ENCODE peak calls at places on chromosomes 5 and 9, in seven cellular contexts. G is endothelial cell of umbilical vein, U is right lobe of liver, Y is suprapubic skin, R is K562, D is lower leg skin, B is uterus. A is an unnamed sample.

GRCh38 chr9:134061688-134062371 is 6.0 kb downstream of the BRD3 start:
- DNase-seq in G (no peak), U (no peak), Y (no peak), R (no peak), D (no peak), B (no peak), A (peak)

GRCh38 chr9:124505901-124506346 is 1.3 kb downstream of the NR5A1 start:
- DNase-seq in G (no peak), U (no peak), Y (no peak), R (no peak), D (no peak), B (no peak), A (no peak)

GRCh38 chr9:91192379-91192775 is 169.3 kb downstream of the AUH start:
- DNase-seq in G (no peak), U (no peak), Y (no peak), R (no peak), D (no peak), B (peak), A (peak)

GRCh38 chr9:89387970-89388867 is 69.9 kb downstream of the SECISBP2 start:
- DNase-seq in G (no peak), U (peak), Y (peak), R (no peak), D (peak), B (peak), A (no peak)

GRCh38 chr9:37840560-37841194 is 40.1 kb downstream of the DCAF10 start:
- DNase-seq in G (peak), U (no peak), Y (no peak), R (no peak), D (no peak), B (no peak), A (no peak)

GRCh38 chr9:72589684-72590555 is 68.5 kb downstream of the TMC1 start:
- DNase-seq in G (peak), U (no peak), Y (no peak), R (no peak), D (no peak), B (no peak), A (no peak)

GRCh38 chr9:33082538-33083326 is 6.3 kb upstream of the SMU1 start:
- DNase-seq in G (peak), U (peak), Y (no peak), R (no peak), D (no peak), B (no peak), A (no peak)

GRCh38 chr9:446074-446699 is 231.5 kb downstream of the DOCK8 start:
- DNase-seq in G (no peak), U (no peak), Y (no peak), R (no peak), D (no peak), B (no peak), A (no peak)

GRCh38 chr5:136474466-136474865 is 109.1 kb upstream of the TRPC7 start:
- DNase-seq in G (no peak), U (no peak), Y (no peak), R (no peak), D (no peak), B (no peak), A (no peak)

GRCh38 chr5:10424124-10424731 is 17.5 kb upstream of the ROPN1L start:
- DNase-seq in G (peak), U (no peak), Y (no peak), R (no peak), D (no peak), B (no peak), A (no peak)

GRCh38 chr9:77291714-77292113 is 114.4 kb downstream of the VPS13A start:
- DNase-seq in G (peak), U (no peak), Y (no peak), R (peak), D (no peak), B (no peak), A (no peak)

GRCh38 chr9:105502276-105502675 is 54.4 kb downstream of the FSD1L start:
- DNase-seq in G (no peak), U (no peak), Y (no peak), R (no peak), D (no peak), B (no peak), A (no peak)

GRCh38 chr9:114491430-114492003 is 13.8 kb downstream of the WHRN start:
- DNase-seq in G (no peak), U (no peak), Y (no peak), R (no peak), D (no peak), B (no peak), A (no peak)

GRCh38 chr5:88682797-88683496 is 200.0 kb downstream of the MEF2C start:
- DNase-seq in G (no peak), U (no peak), Y (no peak), R (no peak), D (no peak), B (no peak), A (no peak)

GRCh38 chr5:168039485-168040005 is 251.9 kb upstream of the WWC1 start:
- DNase-seq in G (no peak), U (no peak), Y (no peak), R (no peak), D (no peak), B (no peak), A (no peak)

GRCh38 chr5:73367650-73368049 is 80.9 kb downstream of the FOXD1 start:
- DNase-seq in G (no peak), U (no peak), Y (no peak), R (no peak), D (no peak), B (no peak), A (no peak)

GRCh38 chr5:55665065-55665464 is 47.1 kb downstream of the SLC38A9 start:
- DNase-seq in G (no peak), U (no peak), Y (no peak), R (no peak), D (no peak), B (no peak), A (no peak)

GRCh38 chr5:111183064-111183463 is 41.1 kb upstream of the CAMK4 start:
- DNase-seq in G (no peak), U (no peak), Y (no peak), R (no peak), D (no peak), B (no peak), A (no peak)

GRCh38 chr9:80085668-80086067 is 513.9 kb downstream of the TLE4 start:
- DNase-seq in G (no peak), U (no peak), Y (no peak), R (no peak), D (no peak), B (no peak), A (no peak)

GRCh38 chr5:96080557-96080956 is 118.9 kb upstream of the ELL2 start:
- DNase-seq in G (peak), U (no peak), Y (no peak), R (no peak), D (no peak), B (no peak), A (no peak)

GRCh38 chr5:132353593-132353992 is 15.9 kb upstream of the SLC22A5 start:
- DNase-seq in G (no peak), U (no peak), Y (no peak), R (no peak), D (no peak), B (no peak), A (no peak)

GRCh38 chr5:55732592-55732991 is 5.3 kb upstream of the DDX4 start:
- DNase-seq in G (no peak), U (no peak), Y (no peak), R (no peak), D (no peak), B (no peak), A (no peak)

GRCh38 chr5:95162231-95162992 is 122.5 kb downstream of the MCTP1 start:
- DNase-seq in G (peak), U (no peak), Y (no peak), R (no peak), D (no peak), B (no peak), A (no peak)

GRCh38 chr9:134556531-134557068 is 85.0 kb upstream of the COL5A1 start:
- DNase-seq in G (no peak), U (peak), Y (peak), R (no peak), D (no peak), B (no peak), A (no peak)

GRCh38 chr5:88063813-88064212 is 204.8 kb downstream of the TMEM161B start:
- DNase-seq in G (no peak), U (no peak), Y (no peak), R (no peak), D (no peak), B (no peak), A (no peak)

GRCh38 chr5:74386571-74387334 is 253.8 kb downstream of the ENC1 start:
- DNase-seq in G (no peak), U (no peak), Y (no peak), R (no peak), D (no peak), B (no peak), A (no peak)

GRCh38 chr5:87872986-87873385 is 395.7 kb downstream of the TMEM161B start:
- DNase-seq in G (no peak), U (no peak), Y (no peak), R (no peak), D (no peak), B (no peak), A (no peak)

GRCh38 chr5:152688561-152689274 is 283.6 kb upstream of the NMUR2 start:
- DNase-seq in G (no peak), U (no peak), Y (no peak), R (no peak), D (no peak), B (peak), A (no peak)

GRCh38 chr9:4009006-4009511 is 290.8 kb downstream of the GLIS3 start:
- DNase-seq in G (no peak), U (no peak), Y (no peak), R (no peak), D (no peak), B (no peak), A (no peak)

GRCh38 chr5:180604271-180604670 is 13.0 kb upstream of the SCGB3A1 start:
- DNase-seq in G (no peak), U (no peak), Y (peak), R (no peak), D (no peak), B (no peak), A (no peak)

GRCh38 chr5:65076251-65076869 is 307.6 kb downstream of the CWC27 start:
- DNase-seq in G (peak), U (no peak), Y (no peak), R (peak), D (peak), B (peak), A (peak)

GRCh38 chr9:135865531-135865930 is 41.8 kb downstream of the CAMSAP1 start:
- DNase-seq in G (no peak), U (no peak), Y (no peak), R (no peak), D (no peak), B (no peak), A (no peak)

GRCh38 chr5:173051746-173052145 is 4.4 kb upstream of the CREBRF start:
- DNase-seq in G (peak), U (no peak), Y (no peak), R (no peak), D (no peak), B (no peak), A (no peak)

GRCh38 chr5:29379619-29380018 is 1813.9 kb upstream of the CDH6 start:
- DNase-seq in G (no peak), U (no peak), Y (no peak), R (no peak), D (no peak), B (no peak), A (no peak)

GRCh38 chr5:641331-641765 is 29.2 kb downstream of the CEP72 start:
- DNase-seq in G (no peak), U (no peak), Y (no peak), R (no peak), D (no peak), B (no peak), A (no peak)

GRCh38 chr5:643811-644271 is 31.7 kb downstream of the CEP72 start:
- DNase-seq in G (no peak), U (no peak), Y (no peak), R (no peak), D (no peak), B (no peak), A (no peak)

GRCh38 chr5:640461-641330 is 28.6 kb downstream of the CEP72 start:
- DNase-seq in G (no peak), U (peak), Y (peak), R (no peak), D (no peak), B (no peak), A (no peak)

GRCh38 chr5:643351-643801 is 31.2 kb downstream of the CEP72 start:
- DNase-seq in G (no peak), U (no peak), Y (no peak), R (no peak), D (no peak), B (no peak), A (no peak)

GRCh38 chr5:642481-642880 is 30.3 kb downstream of the CEP72 start:
- DNase-seq in G (no peak), U (peak), Y (no peak), R (no peak), D (no peak), B (no peak), A (no peak)
- TF ChIP-seq POLR2A in G (no peak), U (no peak), Y (no peak), R (no peak), D (no peak), B (no peak), A (no peak)

DNA sequence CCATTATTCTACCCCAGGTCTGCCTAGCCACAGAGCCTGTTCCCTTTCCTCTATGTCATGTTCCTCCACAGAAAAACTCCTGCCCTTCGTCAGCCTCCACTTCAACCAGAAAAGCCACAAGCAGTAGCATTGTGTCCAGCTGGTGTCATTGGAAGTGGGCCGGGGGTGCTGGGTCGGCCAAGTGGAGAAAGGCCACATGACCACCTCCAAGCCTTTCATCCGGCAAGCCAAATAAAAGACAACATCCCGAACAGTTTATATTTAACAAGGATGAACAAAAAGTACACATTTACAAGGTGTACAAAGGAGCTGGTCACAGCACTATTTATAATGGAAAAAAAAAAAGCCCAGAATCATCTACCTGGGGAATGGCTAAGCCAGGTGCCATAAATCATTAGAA is 16.1 kb upstream of the SPOCK1 start:
- DNase-seq in G (no peak), U (no peak), Y (no peak), R (no peak), D (no peak), B (no peak), A (no peak)
- TF ChIP-seq POLR2A in G (no peak), U (no peak), Y (no peak), R (no peak), D (no peak), B (no peak), A (no peak)

GRCh38 chr5:176549871-176550270 is 729 bp downstream of the CDHR2 start:
- DNase-seq in G (no peak), U (peak), Y (no peak), R (no peak), D (no peak), B (no peak), A (no peak)

GRCh38 chr5:176545737-176546509 is 3.2 kb upstream of the CDHR2 start:
- DNase-seq in G (no peak), U (no peak), Y (no peak), R (no peak), D (no peak), B (no peak), A (no peak)

GRCh38 chr5:176545388-176545736 is 3.8 kb upstream of the CDHR2 start:
- DNase-seq in G (no peak), U (no peak), Y (no peak), R (no peak), D (no peak), B (no peak), A (no peak)

GRCh38 chr5:176548967-176549444 is at the start of gene CDHR2:
- DNase-seq in G (no peak), U (peak), Y (no peak), R (no peak), D (no peak), B (no peak), A (no peak)

GRCh38 chr5:176547811-176548210 is 1.3 kb upstream of the CDHR2 start:
- DNase-seq in G (no peak), U (no peak), Y (no peak), R (no peak), D (no peak), B (no peak), A (no peak)
- TF ChIP-seq POLR2A in G (no peak), U (no peak), Y (no peak), R (no peak), D (no peak), B (no peak), A (no peak)

GRCh38 chr5:43554497-43554896 is 2.4 kb downstream of the PAIP1 start:
- DNase-seq in G (no peak), U (no peak), Y (no peak), R (no peak), D (no peak), B (no peak), A (no peak)

GRCh38 chr5:43553381-43553780 is 3.5 kb downstream of the PAIP1 start:
- DNase-seq in G (no peak), U (no peak), Y (no peak), R (no peak), D (no peak), B (no peak), A (no peak)

GRCh38 chr5:43560128-43560527 is 3.3 kb upstream of the PAIP1 start:
- DNase-seq in G (no peak), U (no peak), Y (no peak), R (no peak), D (no peak), B (no peak), A (no peak)

GRCh38 chr5:43555895-43556606 is 826 bp downstream of the PAIP1 start:
- DNase-seq in G (peak), U (peak), Y (peak), R (peak), D (peak), B (peak), A (peak)

DNA sequence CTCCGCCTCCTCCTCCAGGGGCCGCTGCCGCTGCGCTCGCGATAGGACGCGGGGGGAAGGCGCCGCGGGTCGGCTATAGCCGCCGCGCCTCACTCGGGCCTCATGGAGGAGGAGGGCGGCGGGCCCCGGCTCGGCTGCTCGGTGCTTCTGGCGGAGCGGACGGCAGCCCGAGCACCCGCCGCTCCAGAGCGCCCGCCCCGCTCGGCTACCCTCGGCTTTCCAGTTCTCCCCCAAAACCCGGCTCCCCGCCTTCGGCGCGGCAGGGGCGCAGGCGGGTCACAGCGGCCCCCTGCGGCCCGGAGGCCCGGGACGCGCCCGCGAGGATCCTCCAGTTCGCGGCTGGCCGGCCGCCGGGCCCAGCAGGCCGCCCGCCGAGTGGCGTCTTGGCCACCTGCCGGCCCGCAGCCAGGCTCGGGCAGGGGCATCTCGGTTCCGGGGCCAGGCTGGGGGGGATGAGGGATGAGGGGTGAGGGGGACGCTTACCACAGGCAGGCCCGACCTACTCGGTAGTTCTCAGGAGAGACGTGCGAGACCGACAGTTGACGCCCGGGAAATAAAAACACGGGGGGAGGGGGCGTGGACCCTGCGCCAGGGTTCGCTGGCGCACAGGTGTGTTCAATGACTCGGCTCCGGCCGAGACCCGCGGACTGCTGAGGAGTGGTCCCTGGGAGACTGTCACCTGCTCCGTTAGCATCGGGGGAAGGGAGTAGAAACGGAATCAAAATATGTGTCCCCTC is at the start of gene PAIP1:
- DNase-seq in G (peak), U (peak), Y (peak), R (peak), D (peak), B (peak), A (no peak)
- TF ChIP-seq POLR2A in G (no peak), U (peak), Y (no peak), R (peak), D (no peak), B (peak), A (no peak)

GRCh38 chr5:139684881-139685749 is 37.0 kb downstream of the CXXC5 start:
- DNase-seq in G (no peak), U (peak), Y (no peak), R (no peak), D (no peak), B (no peak), A (no peak)
- TF ChIP-seq POLR2A in G (no peak), U (no peak), Y (no peak), R (peak), D (no peak), B (no peak), A (no peak)

DNA sequence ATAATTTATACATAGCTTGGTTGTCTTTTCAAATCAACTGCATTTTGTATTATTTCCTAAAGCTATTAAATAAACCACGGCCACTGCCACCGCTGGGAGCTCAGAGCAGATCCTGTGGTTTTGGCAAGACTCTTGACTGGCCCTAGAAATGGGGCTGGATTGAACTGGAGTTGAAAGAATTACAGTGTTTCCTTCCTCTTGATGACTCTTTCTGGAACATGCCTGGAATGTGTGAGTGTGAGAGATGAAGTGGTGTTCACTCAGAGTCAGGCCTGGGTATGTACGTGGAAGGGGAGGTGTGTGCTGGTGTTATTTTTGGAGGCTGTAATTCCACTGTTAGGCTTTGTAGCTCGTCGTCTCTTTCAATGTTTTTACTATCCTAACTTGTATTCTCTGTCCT is 45.9 kb downstream of the TEK start:
- DNase-seq in G (peak), U (no peak), Y (no peak), R (no peak), D (no peak), B (no peak), A (no peak)
- TF ChIP-seq POLR2A in G (no peak), U (no peak), Y (no peak), R (no peak), D (no peak), B (no peak), A (no peak)

GRCh38 chr9:108411632-108412031 is 444.2 kb downstream of the ACTL7B start:
- DNase-seq in G (no peak), U (no peak), Y (no peak), R (no peak), D (no peak), B (no peak), A (no peak)

GRCh38 chr9:108412755-108413154 is 443.0 kb downstream of the ACTL7B start:
- DNase-seq in G (no peak), U (no peak), Y (no peak), R (no peak), D (no peak), B (no peak), A (peak)

DNA sequence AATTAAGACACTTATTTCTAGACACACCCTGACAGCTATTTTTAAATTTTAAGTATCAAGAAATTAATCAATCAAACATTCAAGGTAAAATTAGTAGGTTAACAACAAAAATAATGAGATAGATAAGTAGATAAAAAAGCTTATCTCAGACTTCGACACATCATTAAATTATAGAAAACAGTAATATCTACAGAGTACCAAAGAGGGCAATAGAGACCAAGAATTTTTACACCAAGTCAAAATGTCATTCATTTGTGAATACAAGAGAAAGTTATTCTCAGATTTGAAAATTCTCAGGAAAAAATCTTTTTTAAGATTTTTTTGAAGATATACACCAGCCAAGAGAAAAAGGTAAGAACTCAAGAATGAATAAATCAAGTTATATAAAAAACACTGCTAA is 445.6 kb downstream of the ACTL7B start:
- DNase-seq in G (no peak), U (no peak), Y (no peak), R (no peak), D (no peak), B (no peak), A (no peak)
- TF ChIP-seq POLR2A in G (no peak), U (no peak), Y (no peak), R (no peak), D (no peak), B (no peak), A (no peak)